ENCODE peak calls at places on chromosomes 4 and X, in ten cellular contexts. E is head of caudate nucleus; G is A172; W is G401; S is dermis blood vessel endothelial cell; A is PC-3; Q is stimulated activated CD4-positive, alpha-beta T cell treated with anti-CD3 and anti-CD28 coated beads, Interleukin-15, amount 100 ng/mL, for 1 hour; O is NCI-H2171 treated with DMSO at 0.1 percent for 48 hours; N is CD8-positive, alpha-beta T cell; Z is memory B cell. C is an unnamed sample.

GRCh38 chr4:142191901-142192300 is 555.5 kb downstream of the IL15 start:
- DNase-seq in S (no peak), N (no peak), A (peak), G (no peak), Q (no peak), Z (no peak), O (no peak), E (no peak), W (no peak), C (no peak)

GRCh38 chr4:37388672-37389368 is 144.3 kb downstream of the NWD2 start:
- DNase-seq in G (no peak), Q (no peak), E (no peak), S (no peak), N (no peak), A (no peak), O (no peak), Z (no peak), W (no peak), C (no peak)

GRCh38 chr4:3177905-3178304 is 71.1 kb upstream of the MSANTD1 start:
- DNase-seq in S (no peak), E (no peak), O (peak), N (no peak), Q (no peak), Z (no peak), W (no peak), A (no peak), G (no peak), C (no peak)

GRCh38 chr4:8695237-8696219 is 103.0 kb downstream of the CPZ start:
- DNase-seq in N (no peak), W (no peak), O (no peak), G (no peak), Q (no peak), A (no peak), Z (no peak), S (no peak), E (no peak), C (no peak)

GRCh38 chr4:93693141-93693540 is 135.4 kb upstream of the ATOH1 start:
- DNase-seq in N (no peak), E (no peak), A (no peak), O (no peak), W (no peak), G (no peak), Z (no peak), S (no peak), Q (no peak), C (no peak)

GRCh38 chr4:106746451-106746850 is 289.7 kb downstream of the DKK2 start:
- DNase-seq in O (no peak), N (no peak), Q (no peak), A (no peak), E (no peak), S (peak), G (peak), W (no peak), Z (no peak), C (peak)

GRCh38 chr4:56410247-56410646 is 23.0 kb upstream of the AASDH start:
- DNase-seq in N (no peak), E (peak), O (peak), G (peak), W (peak), Z (no peak), A (peak), Q (no peak), S (peak), C (peak)

GRCh38 chr4:55866973-55867574 is 13.6 kb downstream of the EXOC1 start:
- DNase-seq in N (peak), E (peak), A (peak), S (peak), O (peak), Q (no peak), W (peak), G (peak), Z (no peak), C (peak)

GRCh38 chr4:24971192-24971591 is 58.4 kb upstream of the CCDC149 start:
- DNase-seq in S (peak), Q (no peak), G (peak), W (no peak), E (no peak), A (peak), Z (no peak), O (no peak), N (no peak), C (no peak)

GRCh38 chr4:38177792-38178665 is 217.8 kb downstream of the PTTG2 start:
- DNase-seq in Q (peak), A (no peak), S (no peak), N (peak), O (peak), Z (no peak), G (no peak), E (peak), W (no peak), C (peak)

GRCh38 chr4:61200195-61200990 is at the start of gene ADGRL3:
- DNase-seq in A (no peak), O (peak), W (peak), E (peak), Z (no peak), S (no peak), N (no peak), G (no peak), Q (no peak), C (no peak)

GRCh38 chr4:110742148-110742547 is 119.3 kb upstream of the PITX2 start:
- DNase-seq in G (peak), Q (no peak), Z (no peak), O (no peak), E (no peak), A (peak), S (no peak), N (no peak), W (no peak), C (no peak)

GRCh38 chr4:83348074-83348473 is 13.4 kb upstream of the HPSE start:
- DNase-seq in Z (no peak), S (no peak), W (no peak), G (no peak), O (no peak), E (no peak), Q (no peak), A (no peak), N (no peak), C (no peak)

GRCh38 chr4:103046416-103047290 is 27.1 kb upstream of the SLC9B1 start:
- DNase-seq in G (peak), S (peak), A (peak), E (peak), Z (peak), N (peak), O (no peak), W (peak), Q (no peak), C (peak)

GRCh38 chrX:72340046-72340445 is 34.3 kb upstream of the CITED1 start:
- DNase-seq in N (no peak), G (no peak), Z (no peak), E (no peak), A (no peak), S (no peak), O (no peak), Q (no peak), W (peak), C (no peak)

GRCh38 chrX:150196300-150196699 is 166.8 kb upstream of the MAMLD1 start:
- DNase-seq in W (no peak), O (no peak), E (no peak), A (no peak), Z (no peak), Q (no peak), S (no peak), N (no peak), G (no peak), C (no peak)

GRCh38 chrX:49120104-49120503 is 3.4 kb downstream of the GPKOW start:
- DNase-seq in A (no peak), S (peak), Z (no peak), N (no peak), E (no peak), G (no peak), O (no peak), W (no peak), Q (no peak), C (no peak)

GRCh38 chr4:1959104-1959384 is 49.7 kb downstream of the NELFA start:
- DNase-seq in Z (no peak), E (no peak), G (no peak), Q (no peak), S (no peak), W (peak), O (no peak), A (no peak), N (no peak), C (no peak)

GRCh38 chrX:19823031-19823430 is 64.4 kb downstream of the SH3KBP1 start:
- DNase-seq in N (no peak), E (no peak), Q (no peak), Z (no peak), O (no peak), A (no peak), S (no peak), W (no peak), G (no peak), C (no peak)

GRCh38 chrX:37776987-37777325 is 2.9 kb upstream of the CYBB start:
- DNase-seq in A (no peak), S (no peak), G (no peak), O (no peak), E (no peak), Z (no peak), W (no peak), Q (no peak), N (no peak), C (no peak)

GRCh38 chrX:18591834-18592233 is 80.1 kb downstream of the RS1 start:
- DNase-seq in Q (no peak), E (no peak), S (no peak), Z (no peak), O (no peak), G (no peak), A (no peak), N (no peak), W (no peak), C (no peak)

GRCh38 chr4:40656221-40656863 is 26.7 kb upstream of the RBM47 start:
- DNase-seq in O (no peak), Q (no peak), G (no peak), W (no peak), A (no peak), S (no peak), N (no peak), Z (peak), E (no peak), C (no peak)

GRCh38 chr4:72577211-72577610 is 8.2 kb upstream of the ADAMTS3 start:
- DNase-seq in E (no peak), O (no peak), A (no peak), Z (no peak), N (no peak), W (no peak), G (no peak), S (no peak), Q (no peak), C (no peak)

GRCh38 chr4:21304061-21304541 is 603.8 kb downstream of the PACRGL start:
- DNase-seq in Q (no peak), S (no peak), E (peak), O (no peak), Z (no peak), A (no peak), N (no peak), G (no peak), W (peak), C (no peak)

GRCh38 chr4:7799306-7799705 is 140.4 kb downstream of the AFAP1 start:
- DNase-seq in O (no peak), A (no peak), Q (no peak), Z (no peak), G (no peak), S (no peak), E (no peak), W (no peak), N (no peak), C (no peak)

GRCh38 chrX:116114999-116115398 is 55.5 kb upstream of the AGTR2 start:
- DNase-seq in S (no peak), A (no peak), E (no peak), W (no peak), O (no peak), N (no peak), G (no peak), Z (no peak), Q (no peak), C (no peak)

GRCh38 chrX:28628101-28628500 is 40.9 kb downstream of the IL1RAPL1 start:
- DNase-seq in E (no peak), A (no peak), Z (no peak), W (no peak), O (no peak), Q (no peak), S (no peak), G (no peak), N (no peak), C (no peak)

GRCh38 chr4:48360285-48360965 is 19.1 kb downstream of the SLAIN2 start:
- DNase-seq in A (no peak), W (no peak), O (no peak), E (peak), Q (no peak), S (peak), Z (no peak), N (no peak), G (no peak), C (peak)

GRCh38 chr4:16205298-16206164 is 20.7 kb downstream of the TAPT1 start:
- DNase-seq in S (peak), Z (peak), Q (no peak), N (no peak), W (peak), A (peak), G (no peak), E (no peak), O (peak), C (peak)

GRCh38 chr4:61379406-61379805 is 179.3 kb downstream of the ADGRL3 start:
- DNase-seq in S (no peak), Q (no peak), Z (no peak), W (no peak), G (no peak), A (no peak), E (no peak), N (no peak), O (no peak), C (no peak)

GRCh38 chrX:9842541-9842940 is 56.3 kb downstream of the SHROOM2 start:
- DNase-seq in Z (no peak), A (no peak), Q (no peak), O (no peak), E (no peak), N (no peak), S (no peak), W (no peak), G (peak), C (peak)

GRCh38 chr4:76960014-76960413 is 10.5 kb downstream of the SEPTIN11 start:
- DNase-seq in O (no peak), G (no peak), Z (no peak), S (no peak), N (no peak), E (no peak), Q (no peak), A (no peak), W (no peak), C (no peak)

GRCh38 chr4:185576918-185577591 is 41.7 kb upstream of the PDLIM3 start:
- DNase-seq in O (no peak), W (no peak), A (no peak), N (no peak), Q (no peak), G (no peak), E (no peak), Z (no peak), S (no peak), C (no peak)

C was measured in RPMI7951.